ENCODE peak calls at places on chromosomes 7 and 10, in four cellular contexts. G is CD4-positive, alpha-beta T cell; R is hypothalamus; O is left kidney. W is an unnamed sample.

GRCh38 chr7:29588900-29589696 is 25.5 kb downstream of the PRR15 start:
- DNase-seq in G (no peak), R (no peak), O (peak), W (peak)

GRCh38 chr10:12699258-12699700 is 302.2 kb downstream of the CCDC3 start:
- DNase-seq in G (no peak), R (no peak), O (peak), W (no peak)

GRCh38 chr7:109009636-109010035 is 440.0 kb downstream of the DNAJB9 start:
- DNase-seq in G (no peak), R (no peak), O (no peak), W (no peak)

GRCh38 chr7:9082203-9082602 is 648.8 kb downstream of the NXPH1 start:
- DNase-seq in G (no peak), R (no peak), O (no peak), W (no peak)

GRCh38 chr10:58258977-58259692 is 8.6 kb downstream of the IPMK start:
- DNase-seq in G (no peak), R (no peak), O (no peak), W (no peak)

GRCh38 chr10:111370101-111370500 is 293.3 kb downstream of the ADRA2A start:
- DNase-seq in G (no peak), R (no peak), O (no peak), W (no peak)

GRCh38 chr7:73341877-73342276 is 13.9 kb downstream of the FKBP6 start:
- DNase-seq in G (no peak), R (no peak), O (no peak), W (no peak)

GRCh38 chr10:104336829-104337526 is 1.3 kb downstream of the ITPRIP start:
- DNase-seq in G (no peak), R (no peak), O (no peak), W (no peak)

GRCh38 chr10:58651040-58651439 is 138.4 kb downstream of the BICC1 start:
- DNase-seq in G (no peak), R (no peak), O (peak), W (peak)

GRCh38 chr10:57992321-57993077 is 275.2 kb downstream of the IPMK start:
- DNase-seq in G (no peak), R (no peak), O (no peak), W (no peak)

GRCh38 chr10:130254168-130255061 is 118.2 kb downstream of the GLRX3 start:
- DNase-seq in G (no peak), R (no peak), O (peak), W (no peak)

GRCh38 chr7:137878333-137878961 is 31.7 kb upstream of the DGKI start:
- DNase-seq in G (no peak), R (no peak), O (no peak), W (peak)

GRCh38 chr7:112449353-112449752 is 907 bp upstream of the IFRD1 start:
- DNase-seq in G (peak), R (no peak), O (no peak), W (no peak)

GRCh38 chr7:64619705-64620104 is 46.2 kb upstream of the ZNF107 start:
- DNase-seq in G (no peak), R (no peak), O (peak), W (no peak)

GRCh38 chr10:35427543-35427942 is 91.2 kb downstream of the CCNY start:
- DNase-seq in G (no peak), R (no peak), O (no peak), W (no peak)

GRCh38 chr10:114547056-114547455 is 111.0 kb downstream of the ABLIM1 start:
- DNase-seq in G (no peak), R (no peak), O (no peak), W (no peak)

W was measured in tibial nerve.